ENCODE peak calls at places on chromosomes 5 and 9, in six cellular contexts. Q, V, W, U, T and G are unnamed samples.

GRCh38 chr9:20226345-20226744 is 396.0 kb downstream of the MLLT3 start:
- DNase-seq in Q (no peak), V (no peak), W (no peak), U (no peak), T (no peak), G (no peak)

GRCh38 chr5:12237837-12238575 is 333.8 kb upstream of the CTNND2 start:
- DNase-seq in Q (no peak), V (no peak), W (no peak), U (no peak), T (no peak), G (no peak)

GRCh38 chr9:37422289-37423104 is at the start of gene GRHPR:
- DNase-seq in Q (peak), V (peak), W (peak), U (peak), T (peak), G (peak)

GRCh38 chr5:163705983-163706771 is 200.8 kb downstream of the MAT2B start:
- DNase-seq in Q (no peak), V (no peak), W (no peak), U (no peak), T (no peak), G (no peak)

GRCh38 chr5:62473209-62473608 is 60.6 kb downstream of the IPO11 start:
- DNase-seq in Q (no peak), V (no peak), W (no peak), U (no peak), T (no peak), G (no peak)

GRCh38 chr5:36373527-36374086 is 71.9 kb upstream of the RANBP3L start:
- DNase-seq in Q (no peak), V (peak), W (no peak), U (no peak), T (no peak), G (no peak)

GRCh38 chr5:112604741-112605390 is 132.8 kb upstream of the APC start:
- DNase-seq in Q (no peak), V (no peak), W (no peak), U (peak), T (peak), G (no peak)

GRCh38 chr5:93574041-93574938 is 6.7 kb downstream of the NR2F1-AS1 start:
- DNase-seq in Q (no peak), V (no peak), W (no peak), U (no peak), T (no peak), G (no peak)

GRCh38 chr5:68299105-68299504 is 83.5 kb downstream of the PIK3R1 start:
- DNase-seq in Q (no peak), V (no peak), W (no peak), U (no peak), T (no peak), G (no peak)

GRCh38 chr5:178630475-178630930 is 3.7 kb upstream of the CLK4 start:
- DNase-seq in Q (no peak), V (no peak), W (no peak), U (no peak), T (no peak), G (no peak)

GRCh38 chr9:98780059-98780749 is 16.2 kb downstream of the ANKS6 start:
- DNase-seq in Q (no peak), V (no peak), W (no peak), U (no peak), T (no peak), G (no peak)

GRCh38 chr5:179909224-179909623 is 1.5 kb upstream of the TBC1D9B start:
- DNase-seq in Q (no peak), V (no peak), W (no peak), U (no peak), T (no peak), G (no peak)

GRCh38 chr5:14720236-14720923 is 55.9 kb downstream of the OTULIN start:
- DNase-seq in Q (no peak), V (no peak), W (no peak), U (no peak), T (no peak), G (no peak)

GRCh38 chr9:89330513-89330912 is 12.2 kb downstream of the SECISBP2 start:
- DNase-seq in Q (no peak), V (no peak), W (no peak), U (no peak), T (no peak), G (no peak)

GRCh38 chr9:112354081-112354743 is 20.8 kb upstream of the PTBP3 start:
- DNase-seq in Q (no peak), V (no peak), W (no peak), U (no peak), T (no peak), G (no peak)

GRCh38 chr9:73006986-73007385 is 54.1 kb upstream of the ALDH1A1 start:
- DNase-seq in Q (no peak), V (no peak), W (no peak), U (no peak), T (no peak), G (no peak)

GRCh38 chr5:80962630-80963520 is 2.7 kb downstream of the RASGRF2 start:
- DNase-seq in Q (no peak), V (no peak), W (no peak), U (no peak), T (no peak), G (no peak)

GRCh38 chr5:150034677-150035076 is 34.1 kb downstream of the HMGXB3 start:
- DNase-seq in Q (no peak), V (no peak), W (no peak), U (no peak), T (no peak), G (no peak)

GRCh38 chr5:57822651-57823050 is 340.0 kb upstream of the ACTBL2 start:
- DNase-seq in Q (no peak), V (no peak), W (no peak), U (no peak), T (no peak), G (no peak)

GRCh38 chr5:135993894-135994514 is 34.8 kb upstream of the TGFBI start:
- DNase-seq in Q (no peak), V (no peak), W (no peak), U (no peak), T (no peak), G (no peak)

GRCh38 chr5:124760608-124761390 is 14.4 kb upstream of the ZNF608 start:
- DNase-seq in Q (no peak), V (no peak), W (no peak), U (no peak), T (no peak), G (no peak)

GRCh38 chr5:9977070-9977469 is 272.6 kb downstream of the ATPSCKMT start:
- DNase-seq in Q (no peak), V (no peak), W (no peak), U (no peak), T (no peak), G (no peak)

GRCh38 chr9:137630126-137630525 is 11.3 kb downstream of the EHMT1 start:
- DNase-seq in Q (no peak), V (no peak), W (no peak), U (no peak), T (no peak), G (no peak)

GRCh38 chr5:674630-675011 is 18.5 kb downstream of the TPPP start:
- DNase-seq in Q (no peak), V (no peak), W (no peak), U (no peak), T (no peak), G (no peak)

GRCh38 chr5:81852277-81853004 is 101.5 kb upstream of the SSBP2 start:
- DNase-seq in Q (peak), V (no peak), W (peak), U (peak), T (no peak), G (no peak)

GRCh38 chr9:137045294-137046093 is 483 bp downstream of the NPDC1 start:
- DNase-seq in Q (peak), V (no peak), W (peak), U (no peak), T (no peak), G (no peak)

GRCh38 chr9:37295178-37295577 is 127.3 kb upstream of the GRHPR start:
- DNase-seq in Q (no peak), V (no peak), W (no peak), U (no peak), T (no peak), G (no peak)

GRCh38 chr9:6639622-6640021 is 5.9 kb downstream of the GLDC start:
- DNase-seq in Q (no peak), V (no peak), W (no peak), U (no peak), T (no peak), G (no peak)

GRCh38 chr5:77305921-77306320 is 95.4 kb downstream of the PDE8B start:
- DNase-seq in Q (no peak), V (no peak), W (no peak), U (no peak), T (no peak), G (no peak)

GRCh38 chr9:127860260-127860659 is 5.8 kb upstream of the ENG start:
- DNase-seq in Q (no peak), V (no peak), W (no peak), U (no peak), T (no peak), G (no peak)

GRCh38 chr5:2740849-2741555 is 10.5 kb downstream of the IRX2 start:
- DNase-seq in Q (no peak), V (no peak), W (no peak), U (no peak), T (no peak), G (no peak)

GRCh38 chr9:137814841-137815240 is 62.7 kb upstream of the CACNA1B start:
- DNase-seq in Q (no peak), V (no peak), W (no peak), U (no peak), T (no peak), G (no peak)

GRCh38 chr9:106482733-106483132 is 380.2 kb upstream of the ZNF462 start:
- DNase-seq in Q (no peak), V (no peak), W (no peak), U (no peak), T (no peak), G (no peak)

GRCh38 chr9:113525208-113525607 is 61.7 kb downstream of the RGS3 start:
- DNase-seq in Q (no peak), V (no peak), W (no peak), U (no peak), T (no peak), G (no peak)

GRCh38 chr5:102866315-102866693 is 111.2 kb downstream of the PAM start:
- DNase-seq in Q (no peak), V (no peak), W (no peak), U (peak), T (no peak), G (no peak)

GRCh38 chr9:129726322-129727160 is 26.3 kb downstream of the PTGES start:
- DNase-seq in Q (peak), V (peak), W (peak), U (peak), T (peak), G (peak)